ENCODE peak calls at places on chromosomes 1 and 21, in five cellular contexts. One of them, this sample, is unnamed.

GRCh38 chr1:25194576-25195020 is 37.7 kb downstream of the SYF2 start:
- DNase-seq in stimulated activated CD8-positive, alpha-beta memory T cell treated with anti-CD3 and anti-CD28 coated beads, Interleukin-4, amount 100 ng/mL, for 24 hours: no peak
- DNase-seq in lower lobe of right lung: no peak
- DNase-seq in stimulated activated CD4-positive, alpha-beta T cell treated with anti-CD3 and anti-CD28 coated beads, Interleukin-4, amount 100 ng/mL, for 1 hour: no peak
- DNase-seq in GM10248: no peak
- DNase-seq in this sample: no peak

GRCh38 chr21:46202592-46203202 is 18.4 kb upstream of the SPATC1L start:
- DNase-seq in stimulated activated CD8-positive, alpha-beta memory T cell treated with anti-CD3 and anti-CD28 coated beads, Interleukin-4, amount 100 ng/mL, for 24 hours: no peak
- DNase-seq in GM10248: no peak
- DNase-seq in lower lobe of right lung: peak; percentile 19
- DNase-seq in stimulated activated CD4-positive, alpha-beta T cell treated with anti-CD3 and anti-CD28 coated beads, Interleukin-4, amount 100 ng/mL, for 1 hour: no peak
- DNase-seq in this sample: no peak

GRCh38 chr21:35057428-35057827 is 8.3 kb upstream of the RUNX1 start:
- DNase-seq in lower lobe of right lung: no peak
- DNase-seq in GM10248: no peak
- DNase-seq in stimulated activated CD4-positive, alpha-beta T cell treated with anti-CD3 and anti-CD28 coated beads, Interleukin-4, amount 100 ng/mL, for 1 hour: no peak
- DNase-seq in stimulated activated CD8-positive, alpha-beta memory T cell treated with anti-CD3 and anti-CD28 coated beads, Interleukin-4, amount 100 ng/mL, for 24 hours: no peak
- DNase-seq in this sample: no peak

GRCh38 chr21:43892984-43893535 is 28.0 kb downstream of the AGPAT3 start:
- DNase-seq in stimulated activated CD4-positive, alpha-beta T cell treated with anti-CD3 and anti-CD28 coated beads, Interleukin-4, amount 100 ng/mL, for 1 hour: no peak
- DNase-seq in stimulated activated CD8-positive, alpha-beta memory T cell treated with anti-CD3 and anti-CD28 coated beads, Interleukin-4, amount 100 ng/mL, for 24 hours: no peak
- DNase-seq in GM10248: no peak
- DNase-seq in lower lobe of right lung: no peak
- DNase-seq in this sample: no peak

GRCh38 chr1:177786346-177786745 is 183.5 kb downstream of the SEC16B start:
- DNase-seq in lower lobe of right lung: no peak
- DNase-seq in GM10248: no peak
- DNase-seq in stimulated activated CD4-positive, alpha-beta T cell treated with anti-CD3 and anti-CD28 coated beads, Interleukin-4, amount 100 ng/mL, for 1 hour: no peak
- DNase-seq in stimulated activated CD8-positive, alpha-beta memory T cell treated with anti-CD3 and anti-CD28 coated beads, Interleukin-4, amount 100 ng/mL, for 24 hours: no peak
- DNase-seq in this sample: no peak

GRCh38 chr1:74197255-74197654 is 721 bp downstream of the LRRIQ3 start:
- DNase-seq in stimulated activated CD4-positive, alpha-beta T cell treated with anti-CD3 and anti-CD28 coated beads, Interleukin-4, amount 100 ng/mL, for 1 hour: no peak
- DNase-seq in stimulated activated CD8-positive, alpha-beta memory T cell treated with anti-CD3 and anti-CD28 coated beads, Interleukin-4, amount 100 ng/mL, for 24 hours: no peak
- DNase-seq in GM10248: no peak
- DNase-seq in lower lobe of right lung: no peak
- DNase-seq in this sample: no peak

GRCh38 chr1:48735753-48736152 is 40.9 kb downstream of the BEND5 start:
- DNase-seq in lower lobe of right lung: no peak
- DNase-seq in stimulated activated CD4-positive, alpha-beta T cell treated with anti-CD3 and anti-CD28 coated beads, Interleukin-4, amount 100 ng/mL, for 1 hour: no peak
- DNase-seq in stimulated activated CD8-positive, alpha-beta memory T cell treated with anti-CD3 and anti-CD28 coated beads, Interleukin-4, amount 100 ng/mL, for 24 hours: no peak
- DNase-seq in GM10248: no peak
- DNase-seq in this sample: no peak

GRCh38 chr1:15137807-15138206 is 15.7 kb upstream of the TMEM51 start:
- DNase-seq in lower lobe of right lung: no peak
- DNase-seq in GM10248: no peak
- DNase-seq in stimulated activated CD4-positive, alpha-beta T cell treated with anti-CD3 and anti-CD28 coated beads, Interleukin-4, amount 100 ng/mL, for 1 hour: no peak
- DNase-seq in stimulated activated CD8-positive, alpha-beta memory T cell treated with anti-CD3 and anti-CD28 coated beads, Interleukin-4, amount 100 ng/mL, for 24 hours: no peak
- DNase-seq in this sample: no peak

GRCh38 chr1:8789314-8790214 is 27.9 kb downstream of the RERE start:
- DNase-seq in GM10248: no peak
- DNase-seq in stimulated activated CD4-positive, alpha-beta T cell treated with anti-CD3 and anti-CD28 coated beads, Interleukin-4, amount 100 ng/mL, for 1 hour: no peak
- DNase-seq in stimulated activated CD8-positive, alpha-beta memory T cell treated with anti-CD3 and anti-CD28 coated beads, Interleukin-4, amount 100 ng/mL, for 24 hours: no peak
- DNase-seq in lower lobe of right lung: no peak
- DNase-seq in this sample: no peak

GRCh38 chr1:1349256-1350012 is at the start of gene DVL1:
- DNase-seq in stimulated activated CD4-positive, alpha-beta T cell treated with anti-CD3 and anti-CD28 coated beads, Interleukin-4, amount 100 ng/mL, for 1 hour: peak; percentile 77
- DNase-seq in GM10248: peak; percentile 93
- DNase-seq in stimulated activated CD8-positive, alpha-beta memory T cell treated with anti-CD3 and anti-CD28 coated beads, Interleukin-4, amount 100 ng/mL, for 24 hours: peak; percentile 47
- DNase-seq in lower lobe of right lung: peak; percentile 76
- DNase-seq in this sample: peak; percentile 64

GRCh38 chr1:186754542-186755150 is 74.1 kb upstream of the PLA2G4A start:
- DNase-seq in stimulated activated CD8-positive, alpha-beta memory T cell treated with anti-CD3 and anti-CD28 coated beads, Interleukin-4, amount 100 ng/mL, for 24 hours: no peak
- DNase-seq in lower lobe of right lung: no peak
- DNase-seq in stimulated activated CD4-positive, alpha-beta T cell treated with anti-CD3 and anti-CD28 coated beads, Interleukin-4, amount 100 ng/mL, for 1 hour: no peak
- DNase-seq in GM10248: no peak
- DNase-seq in this sample: no peak